ENCODE peak calls at places on chromosomes 12 and 14, in nine cellular contexts. One of them, this sample, is unnamed.

GRCh38 chr14:69878251-69878650 is 965 bp upstream of the SMOC1 start:
- DNase-seq in right atrium auricular region: no peak
- DNase-seq in EL: no peak
- DNase-seq in activated T-cell treated with anti-CD3 and anti-CD28 coated beads for 48 hours: no peak
- DNase-seq in colonic mucosa: no peak
- DNase-seq in CD4-positive, CD25-positive, alpha-beta regulatory T cell: no peak
- DNase-seq in substantia nigra: no peak
- DNase-seq in ELR: no peak
- DNase-seq in CD4-positive, alpha-beta T cell: no peak
- DNase-seq in this sample: no peak

GRCh38 chr14:31854508-31855075 is 222.5 kb upstream of the ARHGAP5 start:
- DNase-seq in right atrium auricular region: no peak
- DNase-seq in EL: no peak
- DNase-seq in activated T-cell treated with anti-CD3 and anti-CD28 coated beads for 48 hours: no peak
- DNase-seq in colonic mucosa: no peak
- DNase-seq in CD4-positive, CD25-positive, alpha-beta regulatory T cell: no peak
- DNase-seq in substantia nigra: no peak
- DNase-seq in ELR: no peak
- DNase-seq in CD4-positive, alpha-beta T cell: no peak
- DNase-seq in this sample: no peak

GRCh38 chr14:49218436-49219092 is 367.6 kb downstream of the RPS29 start:
- DNase-seq in right atrium auricular region: no peak
- DNase-seq in EL: no peak
- DNase-seq in activated T-cell treated with anti-CD3 and anti-CD28 coated beads for 48 hours: no peak
- DNase-seq in colonic mucosa: no peak
- DNase-seq in CD4-positive, CD25-positive, alpha-beta regulatory T cell: no peak
- DNase-seq in substantia nigra: no peak
- DNase-seq in ELR: no peak
- DNase-seq in CD4-positive, alpha-beta T cell: no peak
- DNase-seq in this sample: peak; percentile 71

GRCh38 chr14:65079201-65079600 is 23.1 kb downstream of the MAX start:
- DNase-seq in right atrium auricular region: no peak
- DNase-seq in EL: no peak
- DNase-seq in activated T-cell treated with anti-CD3 and anti-CD28 coated beads for 48 hours: no peak
- DNase-seq in colonic mucosa: no peak
- DNase-seq in CD4-positive, CD25-positive, alpha-beta regulatory T cell: no peak
- DNase-seq in substantia nigra: no peak
- DNase-seq in ELR: no peak
- DNase-seq in CD4-positive, alpha-beta T cell: no peak
- DNase-seq in this sample: no peak

GRCh38 chr14:52551696-52552062 is 626 bp downstream of the TXNDC16 start:
- DNase-seq in right atrium auricular region: no peak
- DNase-seq in EL: peak; percentile 43
- DNase-seq in activated T-cell treated with anti-CD3 and anti-CD28 coated beads for 48 hours: no peak
- DNase-seq in colonic mucosa: peak; percentile 37
- DNase-seq in CD4-positive, CD25-positive, alpha-beta regulatory T cell: no peak
- DNase-seq in substantia nigra: no peak
- DNase-seq in ELR: peak; percentile 53
- DNase-seq in CD4-positive, alpha-beta T cell: no peak
- DNase-seq in this sample: peak; percentile 39

GRCh38 chr14:20787025-20787424 is 6.0 kb downstream of the RNASE6 start:
- DNase-seq in right atrium auricular region: no peak
- DNase-seq in EL: no peak
- DNase-seq in activated T-cell treated with anti-CD3 and anti-CD28 coated beads for 48 hours: no peak
- DNase-seq in colonic mucosa: no peak
- DNase-seq in CD4-positive, CD25-positive, alpha-beta regulatory T cell: no peak
- DNase-seq in substantia nigra: no peak
- DNase-seq in ELR: no peak
- DNase-seq in CD4-positive, alpha-beta T cell: no peak
- DNase-seq in this sample: no peak

GRCh38 chr12:105060715-105061378 is 23.4 kb downstream of the ALDH1L2 start:
- DNase-seq in right atrium auricular region: no peak
- DNase-seq in EL: no peak
- DNase-seq in activated T-cell treated with anti-CD3 and anti-CD28 coated beads for 48 hours: no peak
- DNase-seq in colonic mucosa: no peak
- DNase-seq in CD4-positive, CD25-positive, alpha-beta regulatory T cell: no peak
- DNase-seq in substantia nigra: no peak
- DNase-seq in ELR: peak; percentile 14
- DNase-seq in CD4-positive, alpha-beta T cell: no peak
- DNase-seq in this sample: no peak

GRCh38 chr12:57477710-57478681 is 1.7 kb downstream of the ARHGAP9 start:
- DNase-seq in right atrium auricular region: no peak
- DNase-seq in EL: no peak
- DNase-seq in activated T-cell treated with anti-CD3 and anti-CD28 coated beads for 48 hours: no peak
- DNase-seq in colonic mucosa: no peak
- DNase-seq in CD4-positive, CD25-positive, alpha-beta regulatory T cell: peak; percentile 59
- DNase-seq in substantia nigra: peak; percentile 21
- DNase-seq in ELR: peak; percentile 39
- DNase-seq in CD4-positive, alpha-beta T cell: peak; percentile 66
- DNase-seq in this sample: no peak

GRCh38 chr12:23424685-23425084 is 524.8 kb downstream of the SOX5 start:
- DNase-seq in right atrium auricular region: no peak
- DNase-seq in EL: no peak
- DNase-seq in activated T-cell treated with anti-CD3 and anti-CD28 coated beads for 48 hours: no peak
- DNase-seq in colonic mucosa: no peak
- DNase-seq in CD4-positive, CD25-positive, alpha-beta regulatory T cell: no peak
- DNase-seq in substantia nigra: no peak
- DNase-seq in ELR: no peak
- DNase-seq in CD4-positive, alpha-beta T cell: no peak
- DNase-seq in this sample: no peak

GRCh38 chr12:4153343-4153892 is 120.1 kb upstream of the CCND2 start:
- DNase-seq in right atrium auricular region: no peak
- DNase-seq in EL: no peak
- DNase-seq in activated T-cell treated with anti-CD3 and anti-CD28 coated beads for 48 hours: peak; percentile 65
- DNase-seq in colonic mucosa: peak; percentile 78
- DNase-seq in CD4-positive, CD25-positive, alpha-beta regulatory T cell: no peak
- DNase-seq in substantia nigra: no peak
- DNase-seq in ELR: no peak
- DNase-seq in CD4-positive, alpha-beta T cell: peak; percentile 6
- DNase-seq in this sample: no peak

GRCh38 chr12:113642672-113643071 is 171.0 kb upstream of the LHX5 start:
- DNase-seq in right atrium auricular region: no peak
- DNase-seq in EL: no peak
- DNase-seq in activated T-cell treated with anti-CD3 and anti-CD28 coated beads for 48 hours: no peak
- DNase-seq in colonic mucosa: no peak
- DNase-seq in CD4-positive, CD25-positive, alpha-beta regulatory T cell: no peak
- DNase-seq in substantia nigra: no peak
- DNase-seq in ELR: no peak
- DNase-seq in CD4-positive, alpha-beta T cell: no peak
- DNase-seq in this sample: no peak

GRCh38 chr12:121806556-121807308 is 2.9 kb downstream of the SETD1B start:
- DNase-seq in right atrium auricular region: no peak
- DNase-seq in EL: peak; percentile 34
- DNase-seq in activated T-cell treated with anti-CD3 and anti-CD28 coated beads for 48 hours: no peak
- DNase-seq in colonic mucosa: no peak
- DNase-seq in CD4-positive, CD25-positive, alpha-beta regulatory T cell: no peak
- DNase-seq in substantia nigra: no peak
- DNase-seq in ELR: no peak
- DNase-seq in CD4-positive, alpha-beta T cell: no peak
- DNase-seq in this sample: no peak

GRCh38 chr14:45284802-45285201 is 31.8 kb upstream of the MIS18BP1 start:
- DNase-seq in right atrium auricular region: no peak
- DNase-seq in EL: no peak
- DNase-seq in activated T-cell treated with anti-CD3 and anti-CD28 coated beads for 48 hours: no peak
- DNase-seq in colonic mucosa: no peak
- DNase-seq in CD4-positive, CD25-positive, alpha-beta regulatory T cell: no peak
- DNase-seq in substantia nigra: no peak
- DNase-seq in ELR: peak; percentile 9
- DNase-seq in CD4-positive, alpha-beta T cell: no peak
- DNase-seq in this sample: no peak

GRCh38 chr14:63573579-63573978 is 30.4 kb upstream of the PPP2R5E start:
- DNase-seq in right atrium auricular region: no peak
- DNase-seq in EL: peak; percentile 43
- DNase-seq in activated T-cell treated with anti-CD3 and anti-CD28 coated beads for 48 hours: no peak
- DNase-seq in colonic mucosa: no peak
- DNase-seq in CD4-positive, CD25-positive, alpha-beta regulatory T cell: no peak
- DNase-seq in substantia nigra: no peak
- DNase-seq in ELR: peak; percentile 45
- DNase-seq in CD4-positive, alpha-beta T cell: no peak
- DNase-seq in this sample: peak; percentile 54

GRCh38 chr12:63949902-63950301 is 105.4 kb downstream of the SRGAP1 start:
- DNase-seq in right atrium auricular region: no peak
- DNase-seq in EL: no peak
- DNase-seq in activated T-cell treated with anti-CD3 and anti-CD28 coated beads for 48 hours: no peak
- DNase-seq in colonic mucosa: no peak
- DNase-seq in CD4-positive, CD25-positive, alpha-beta regulatory T cell: no peak
- DNase-seq in substantia nigra: no peak
- DNase-seq in ELR: no peak
- DNase-seq in CD4-positive, alpha-beta T cell: no peak
- DNase-seq in this sample: no peak

GRCh38 chr12:40336573-40337199 is 111.9 kb downstream of the LRRK2 start:
- DNase-seq in right atrium auricular region: no peak
- DNase-seq in EL: peak; percentile 2
- DNase-seq in activated T-cell treated with anti-CD3 and anti-CD28 coated beads for 48 hours: no peak
- DNase-seq in colonic mucosa: no peak
- DNase-seq in CD4-positive, CD25-positive, alpha-beta regulatory T cell: no peak
- DNase-seq in substantia nigra: no peak
- DNase-seq in ELR: peak; percentile 10
- DNase-seq in CD4-positive, alpha-beta T cell: no peak
- DNase-seq in this sample: peak; percentile 23

GRCh38 chr12:91902860-91903683 is 242.6 kb downstream of the BTG1 start:
- DNase-seq in right atrium auricular region: no peak
- DNase-seq in EL: peak; percentile 57
- DNase-seq in activated T-cell treated with anti-CD3 and anti-CD28 coated beads for 48 hours: no peak
- DNase-seq in colonic mucosa: no peak
- DNase-seq in CD4-positive, CD25-positive, alpha-beta regulatory T cell: no peak
- DNase-seq in substantia nigra: no peak
- DNase-seq in ELR: peak; percentile 75
- DNase-seq in CD4-positive, alpha-beta T cell: no peak
- DNase-seq in this sample: peak; percentile 68

GRCh38 chr14:96243785-96244184 is 12.2 kb upstream of the BDKRB1 start:
- DNase-seq in right atrium auricular region: no peak
- DNase-seq in EL: no peak
- DNase-seq in activated T-cell treated with anti-CD3 and anti-CD28 coated beads for 48 hours: no peak
- DNase-seq in colonic mucosa: no peak
- DNase-seq in CD4-positive, CD25-positive, alpha-beta regulatory T cell: no peak
- DNase-seq in substantia nigra: no peak
- DNase-seq in ELR: no peak
- DNase-seq in CD4-positive, alpha-beta T cell: no peak
- DNase-seq in this sample: no peak

GRCh38 chr14:71322660-71323250 is 415.5 kb downstream of the PCNX1 start:
- DNase-seq in right atrium auricular region: no peak
- DNase-seq in EL: peak; percentile 49
- DNase-seq in activated T-cell treated with anti-CD3 and anti-CD28 coated beads for 48 hours: no peak
- DNase-seq in colonic mucosa: no peak
- DNase-seq in CD4-positive, CD25-positive, alpha-beta regulatory T cell: peak; percentile 60
- DNase-seq in substantia nigra: no peak
- DNase-seq in ELR: peak; percentile 58
- DNase-seq in CD4-positive, alpha-beta T cell: no peak
- DNase-seq in this sample: peak; percentile 42

GRCh38 chr14:62661818-62662217 is 383.4 kb downstream of the KCNH5 start:
- DNase-seq in right atrium auricular region: no peak
- DNase-seq in EL: peak; percentile 26
- DNase-seq in activated T-cell treated with anti-CD3 and anti-CD28 coated beads for 48 hours: no peak
- DNase-seq in colonic mucosa: no peak
- DNase-seq in CD4-positive, CD25-positive, alpha-beta regulatory T cell: no peak
- DNase-seq in substantia nigra: no peak
- DNase-seq in ELR: peak; percentile 37
- DNase-seq in CD4-positive, alpha-beta T cell: no peak
- DNase-seq in this sample: peak; percentile 92

GRCh38 chr14:68554231-68554630 is 238.6 kb downstream of the ZFP36L1 start:
- DNase-seq in right atrium auricular region: no peak
- DNase-seq in EL: no peak
- DNase-seq in activated T-cell treated with anti-CD3 and anti-CD28 coated beads for 48 hours: no peak
- DNase-seq in colonic mucosa: no peak
- DNase-seq in CD4-positive, CD25-positive, alpha-beta regulatory T cell: no peak
- DNase-seq in substantia nigra: no peak
- DNase-seq in ELR: no peak
- DNase-seq in CD4-positive, alpha-beta T cell: no peak
- DNase-seq in this sample: no peak

GRCh38 chr12:112133418-112133817 is 8.1 kb downstream of the TRAFD1 start:
- DNase-seq in right atrium auricular region: no peak
- DNase-seq in EL: no peak
- DNase-seq in activated T-cell treated with anti-CD3 and anti-CD28 coated beads for 48 hours: no peak
- DNase-seq in colonic mucosa: no peak
- DNase-seq in CD4-positive, CD25-positive, alpha-beta regulatory T cell: no peak
- DNase-seq in substantia nigra: no peak
- DNase-seq in ELR: no peak
- DNase-seq in CD4-positive, alpha-beta T cell: no peak
- DNase-seq in this sample: no peak

GRCh38 chr12:127035011-127035879 is 1231.7 kb upstream of the TMEM132C start:
- DNase-seq in right atrium auricular region: no peak
- DNase-seq in EL: peak; percentile 58
- DNase-seq in activated T-cell treated with anti-CD3 and anti-CD28 coated beads for 48 hours: no peak
- DNase-seq in colonic mucosa: no peak
- DNase-seq in CD4-positive, CD25-positive, alpha-beta regulatory T cell: no peak
- DNase-seq in substantia nigra: no peak
- DNase-seq in ELR: peak; percentile 62
- DNase-seq in CD4-positive, alpha-beta T cell: no peak
- DNase-seq in this sample: no peak